ENCODE peak calls at places on chromosomes 16 and 17, in four cellular contexts. F is CD8-positive, alpha-beta memory T cell; M is activated naive CD4-positive, alpha-beta T cell; P is A549. H is an unnamed sample.
A peak's percentile ranks its signal among the peaks of the same experiment; 100 is the strongest.

GRCh38 chr17:36849871-36850348 is 87.4 kb upstream of the LHX1 start:
- DNase-seq in F (no peak), M (no peak), P (peak; percentile 38), H (no peak)

GRCh38 chr17:47700471-47701449 is 6.8 kb downstream of the TBKBP1 start:
- DNase-seq in F (no peak), M (no peak), P (no peak), H (no peak)

GRCh38 chr17:5587431-5588032 is 3.2 kb upstream of the NLRP1 start:
- DNase-seq in F (peak; percentile 73), M (no peak), P (peak; percentile 79), H (peak; percentile 71)

GRCh38 chr16:31010539-31010938 is at the start of gene STX1B:
- DNase-seq in F (peak; percentile 17), M (peak; percentile 75), P (no peak), H (peak; percentile 20)

GRCh38 chr17:64662774-64663367 is 764 bp upstream of the SMURF2 start:
- DNase-seq in F (no peak), M (no peak), P (no peak), H (no peak)

GRCh38 chr17:57872536-57872935 is 22.7 kb upstream of the MRPS23 start:
- DNase-seq in F (no peak), M (no peak), P (no peak), H (no peak)

GRCh38 chr17:79618383-79619067 is 7.7 kb upstream of the RBFOX3 start:
- DNase-seq in F (no peak), M (no peak), P (no peak), H (no peak)

GRCh38 chr17:37770631-37771518 is 26.0 kb upstream of the HNF1B start:
- DNase-seq in F (no peak), M (no peak), P (peak; percentile 79), H (peak; percentile 25)

GRCh38 chr16:15644306-15644961 is 1.5 kb upstream of the MARF1 start:
- DNase-seq in F (no peak), M (no peak), P (no peak), H (no peak)

GRCh38 chr16:22318690-22319358 is 21.6 kb downstream of the POLR3E start:
- DNase-seq in F (peak; percentile 38), M (peak; percentile 53), P (peak; percentile 62), H (no peak)

GRCh38 chr16:54097774-54098173 is 188.8 kb downstream of the IRX3 start:
- DNase-seq in F (no peak), M (no peak), P (no peak), H (no peak)

GRCh38 chr17:73336613-73337400 is 25.0 kb upstream of the CDC42EP4 start:
- DNase-seq in F (no peak), M (no peak), P (no peak), H (no peak)

H was measured in T-helper 1 cell.